ENCODE peak calls at places on chromosome 1, in eight cellular contexts. V, J, T, X, I, W, A and Q are unnamed samples.

GRCh38 chr1:31111290-31111951 is 45.9 kb upstream of the PUM1 start:
- DNase-seq in V (no peak), J (no peak), T (peak), X (peak), I (peak), W (no peak), A (no peak), Q (no peak)

GRCh38 chr1:6198646-6199297 is 623 bp downstream of the RPL22 start:
- DNase-seq in V (peak), J (no peak), T (no peak), X (no peak), I (no peak), W (no peak), A (no peak), Q (no peak)

GRCh38 chr1:119870917-119871486 is 25.3 kb downstream of the ADAM30 start:
- DNase-seq in V (peak), J (peak), T (peak), X (peak), I (peak), W (peak), A (peak), Q (peak)

GRCh38 chr1:110361856-110362255 is 22.7 kb downstream of the RBM15 start:
- DNase-seq in V (no peak), J (no peak), T (no peak), X (no peak), I (no peak), W (no peak), A (no peak), Q (no peak)

GRCh38 chr1:99461499-99461898 is 184.4 kb upstream of the PALMD start:
- DNase-seq in V (no peak), J (no peak), T (no peak), X (no peak), I (no peak), W (no peak), A (no peak), Q (no peak)

GRCh38 chr1:62175568-62176179 is 19.0 kb upstream of the L1TD1 start:
- DNase-seq in V (peak), J (peak), T (peak), X (peak), I (no peak), W (peak), A (peak), Q (peak)

GRCh38 chr1:43506233-43506632 is 24.4 kb upstream of the PTPRF start:
- DNase-seq in V (no peak), J (no peak), T (no peak), X (peak), I (no peak), W (peak), A (no peak), Q (no peak)

GRCh38 chr1:212650228-212650627 is 41.7 kb downstream of the ATF3 start:
- DNase-seq in V (no peak), J (no peak), T (no peak), X (no peak), I (no peak), W (no peak), A (no peak), Q (no peak)

GRCh38 chr1:234638832-234639799 is 29.1 kb upstream of the IRF2BP2 start:
- DNase-seq in V (no peak), J (no peak), T (no peak), X (peak), I (no peak), W (no peak), A (no peak), Q (no peak)

GRCh38 chr1:29324202-29324601 is 87.9 kb downstream of the PTPRU start:
- DNase-seq in V (no peak), J (no peak), T (no peak), X (no peak), I (no peak), W (no peak), A (no peak), Q (no peak)

GRCh38 chr1:108503062-108503740 is 53.1 kb downstream of the NBPF6 start:
- DNase-seq in V (no peak), J (no peak), T (peak), X (peak), I (no peak), W (no peak), A (no peak), Q (no peak)

GRCh38 chr1:94801919-94802546 is 18.1 kb upstream of the SLC44A3 start:
- DNase-seq in V (no peak), J (peak), T (peak), X (peak), I (peak), W (peak), A (peak), Q (peak)

GRCh38 chr1:222546548-222547259 is 1.2 kb downstream of the HHIPL2 start:
- DNase-seq in V (no peak), J (peak), T (peak), X (peak), I (no peak), W (no peak), A (peak), Q (no peak)

DNA sequence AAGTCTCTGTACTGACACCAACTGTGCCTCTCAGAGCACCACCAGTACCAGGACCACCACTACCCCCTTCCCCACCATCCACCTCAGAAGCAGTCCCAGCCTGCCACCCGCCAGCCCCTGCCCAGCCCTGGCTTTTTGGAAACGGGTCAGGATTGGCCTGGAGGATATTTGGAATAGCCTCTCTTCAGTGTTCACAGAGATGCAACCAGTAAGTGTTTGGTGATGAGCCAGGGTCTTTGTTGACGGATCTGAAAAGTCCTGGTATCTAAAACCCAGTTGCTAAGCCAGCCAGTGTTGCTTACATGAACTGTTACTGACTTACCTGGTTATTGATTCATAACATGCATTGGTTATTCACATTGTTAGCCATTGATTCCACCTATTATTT is 1.1 kb downstream of the C1orf56 start:
- DNase-seq in V (no peak), J (peak), T (no peak), X (no peak), I (no peak), W (no peak), A (no peak), Q (no peak)
- TF ChIP-seq CTCF in V (no peak), J (no peak), T (peak), X (peak), I (no peak), W (no peak), A (peak), Q (no peak)

DNA sequence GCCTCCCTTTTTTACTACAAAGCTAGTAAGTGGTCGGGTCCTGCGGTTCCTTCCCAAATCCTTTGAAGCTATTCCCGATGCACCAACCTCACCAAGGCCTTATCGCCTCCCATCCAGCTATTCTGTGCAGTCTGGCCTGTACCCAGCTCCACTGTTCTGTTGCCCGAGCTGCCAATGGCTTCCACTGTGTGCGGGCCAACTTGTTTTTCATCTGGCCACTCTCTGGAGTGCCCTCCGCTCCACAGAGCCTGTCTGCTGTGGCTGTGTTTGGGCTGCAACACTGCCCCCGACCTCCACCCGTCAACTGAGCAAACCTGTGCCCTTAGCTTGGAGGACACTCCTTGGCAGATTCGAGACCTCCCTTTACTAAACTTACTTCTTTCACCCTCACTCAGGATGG is 125.0 kb downstream of the KIAA0319L start:
- DNase-seq in V (no peak), J (no peak), T (no peak), X (no peak), I (no peak), W (no peak), A (no peak), Q (no peak)
- TF ChIP-seq CTCF in V (no peak), J (no peak), T (no peak), X (no peak), I (no peak), W (no peak), A (no peak), Q (no peak)

GRCh38 chr1:156394835-156395461 is 25.9 kb downstream of the RHBG start:
- DNase-seq in V (no peak), J (no peak), T (no peak), X (peak), I (no peak), W (no peak), A (no peak), Q (no peak)
- TF ChIP-seq CTCF in V (no peak), J (no peak), T (no peak), X (no peak), I (no peak), W (no peak), A (no peak), Q (no peak)

GRCh38 chr1:53777272-53777671 is 38.3 kb upstream of the GLIS1 start:
- DNase-seq in V (no peak), J (no peak), T (no peak), X (no peak), I (no peak), W (no peak), A (no peak), Q (no peak)
- TF ChIP-seq CTCF in V (no peak), J (no peak), T (no peak), X (no peak), I (no peak), W (no peak), A (no peak), Q (no peak)

GRCh38 chr1:201146626-201147390 is 7.5 kb downstream of the TMEM9 start:
- DNase-seq in V (no peak), J (no peak), T (no peak), X (no peak), I (no peak), W (no peak), A (no peak), Q (no peak)

GRCh38 chr1:201145816-201146215 is 8.5 kb downstream of the TMEM9 start:
- DNase-seq in V (no peak), J (no peak), T (no peak), X (no peak), I (no peak), W (no peak), A (no peak), Q (no peak)

GRCh38 chr1:201145132-201145531 is 9.1 kb downstream of the TMEM9 start:
- DNase-seq in V (no peak), J (no peak), T (no peak), X (no peak), I (no peak), W (no peak), A (no peak), Q (no peak)

GRCh38 chr1:201147396-201148015 is 6.8 kb downstream of the TMEM9 start:
- DNase-seq in V (no peak), J (no peak), T (no peak), X (no peak), I (no peak), W (no peak), A (no peak), Q (no peak)

DNA sequence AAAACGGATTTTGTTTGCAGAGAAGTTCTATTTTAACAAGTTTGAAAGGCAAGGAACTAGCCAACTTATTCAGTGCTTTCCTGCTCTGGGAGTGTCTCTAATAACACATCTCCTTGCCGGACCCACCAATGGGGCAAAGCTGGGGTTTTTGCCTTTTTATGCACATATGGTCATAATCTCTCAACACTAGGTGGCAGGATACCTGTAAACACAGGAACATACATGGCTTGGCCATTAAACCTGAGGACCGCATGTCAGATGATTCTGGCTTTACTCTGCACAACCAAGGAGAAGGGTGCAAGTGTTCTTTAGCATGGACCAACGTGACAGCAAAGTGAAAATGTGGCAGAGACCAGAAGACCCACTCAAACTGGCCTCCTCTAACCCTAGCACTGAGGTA is 4.9 kb downstream of the TMEM9 start:
- DNase-seq in V (no peak), J (peak), T (peak), X (peak), I (no peak), W (peak), A (no peak), Q (peak)
- TF ChIP-seq CTCF in V (no peak), J (peak), T (peak), X (peak), I (peak), W (no peak), A (no peak), Q (peak)

GRCh38 chr1:162090378-162090777 is 20.9 kb downstream of the NOS1AP start:
- DNase-seq in V (no peak), J (no peak), T (no peak), X (peak), I (no peak), W (no peak), A (no peak), Q (no peak)
- TF ChIP-seq CTCF in V (no peak), J (no peak), T (no peak), X (no peak), I (no peak), W (no peak), A (no peak), Q (no peak)

DNA sequence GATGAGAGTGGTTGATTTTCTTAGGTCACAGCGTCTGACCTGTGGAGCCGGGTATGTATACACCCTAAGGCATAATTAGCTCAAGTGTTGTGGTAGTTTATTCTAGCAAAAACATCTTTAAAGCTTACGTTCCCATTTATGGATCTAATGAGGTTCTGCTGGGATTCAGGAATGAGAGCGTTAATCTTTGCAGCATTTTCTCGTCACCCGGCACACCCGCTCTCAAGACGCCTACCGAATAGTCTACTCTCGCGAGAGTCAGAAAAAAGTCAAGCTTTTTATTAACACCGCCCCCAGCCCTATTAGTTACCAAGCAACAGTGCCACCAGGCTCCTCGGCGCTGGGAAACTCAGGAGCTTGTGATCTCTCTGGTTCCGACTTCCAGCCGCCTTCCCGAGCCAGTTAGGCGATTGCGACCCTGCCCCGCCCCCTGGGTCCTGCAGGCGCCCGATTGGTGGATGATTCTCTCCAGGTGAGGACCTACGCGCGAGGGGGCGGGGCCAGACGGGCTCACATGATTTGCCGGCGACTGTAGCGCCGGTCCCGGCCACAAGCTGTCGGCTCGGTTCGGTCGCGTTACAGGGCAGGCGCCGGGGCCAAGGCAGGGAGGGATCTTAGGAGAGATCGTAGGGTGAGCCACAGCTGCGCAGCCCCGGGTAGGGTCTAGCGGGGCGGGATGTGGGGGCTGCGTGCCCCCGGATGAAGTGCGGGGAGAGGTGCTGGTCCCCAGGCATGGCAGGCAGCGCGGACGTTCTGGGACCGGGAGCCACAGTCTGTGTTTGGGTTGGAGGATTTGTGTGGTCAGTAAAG is at the start of gene PFKFB2:
- DNase-seq in V (peak), J (peak), T (peak), X (peak), I (peak), W (peak), A (peak), Q (peak)
- TF ChIP-seq CTCF in V (peak), J (peak), T (no peak), X (peak), I (peak), W (no peak), A (no peak), Q (no peak)

GRCh38 chr1:52365746-52366516 is at the start of gene CC2D1B:
- DNase-seq in V (peak), J (peak), T (peak), X (peak), I (peak), W (peak), A (peak), Q (peak)
- TF ChIP-seq CTCF in V (no peak), J (no peak), T (no peak), X (no peak), I (no peak), W (no peak), A (no peak), Q (no peak)